ENCODE peak calls at places on chromosome 22, in five cellular contexts. P, B, O, A and F are unnamed samples.

GRCh38 chr22:19292262-19293230 is 1.0 kb upstream of the CLTCL1 start:
- DNase-seq in P (no peak), B (no peak), O (no peak), A (no peak), F (peak)

GRCh38 chr22:43203471-43203981 is 16.6 kb upstream of the TTLL12 start:
- DNase-seq in P (no peak), B (no peak), O (no peak), A (no peak), F (no peak)

GRCh38 chr22:48782817-48783511 is 1044.7 kb downstream of the BRD1 start:
- DNase-seq in P (no peak), B (no peak), O (no peak), A (no peak), F (no peak)

GRCh38 chr22:35439365-35439717 is 39.4 kb downstream of the MCM5 start:
- DNase-seq in P (no peak), B (no peak), O (no peak), A (no peak), F (no peak)

GRCh38 chr22:42693763-42694683 is 26.6 kb downstream of the A4GALT start:
- DNase-seq in P (no peak), B (no peak), O (no peak), A (no peak), F (no peak)

GRCh38 chr22:22877523-22878210 is 9.9 kb upstream of the IGLL5 start:
- DNase-seq in P (no peak), B (peak), O (peak), A (no peak), F (peak)

GRCh38 chr22:32177221-32177765 is 18.2 kb upstream of the C22orf42 start:
- DNase-seq in P (no peak), B (no peak), O (no peak), A (no peak), F (no peak)

GRCh38 chr22:46652081-46652929 is 32.1 kb downstream of the GRAMD4 start:
- DNase-seq in P (no peak), B (no peak), O (no peak), A (no peak), F (no peak)

GRCh38 chr22:21791635-21792625 is 56.3 kb upstream of the YPEL1 start:
- DNase-seq in P (no peak), B (peak), O (no peak), A (no peak), F (no peak)

GRCh38 chr22:36554101-36554500 is 25.1 kb upstream of the EIF3D start:
- DNase-seq in P (no peak), B (no peak), O (no peak), A (no peak), F (no peak)

GRCh38 chr22:36194385-36194784 is 7.2 kb downstream of the APOL4 start:
- DNase-seq in P (no peak), B (no peak), O (no peak), A (no peak), F (no peak)

GRCh38 chr22:39110631-39111561 is 13.9 kb downstream of the APOBEC3H start:
- DNase-seq in P (no peak), B (no peak), O (no peak), A (peak), F (no peak)

GRCh38 chr22:35348026-35348590 is 32.8 kb upstream of the HMOX1 start:
- DNase-seq in P (no peak), B (no peak), O (no peak), A (no peak), F (no peak)

GRCh38 chr22:41387341-41387740 is 5.6 kb downstream of the TEF start:
- DNase-seq in P (no peak), B (no peak), O (no peak), A (no peak), F (no peak)

GRCh38 chr22:20084547-20085413 is 4.7 kb downstream of the DGCR8 start:
- DNase-seq in P (no peak), B (no peak), O (no peak), A (no peak), F (no peak)

GRCh38 chr22:39144101-39144815 is 8.2 kb downstream of the CBX7 start:
- DNase-seq in P (no peak), B (peak), O (peak), A (no peak), F (peak)

GRCh38 chr22:27329471-27329870 is 472.1 kb downstream of the MN1 start:
- DNase-seq in P (no peak), B (no peak), O (no peak), A (no peak), F (no peak)